ENCODE peak calls at places on chromosomes 13 and 19, in four cellular contexts. D is left cardiac atrium, N is pancreas, H is HTR-8/SVneo. C is an unnamed sample.

GRCh38 chr13:102405499-102406079 is 3.7 kb upstream of the FGF14 start:
- DNase-seq in N (no peak), H (no peak), D (no peak), C (no peak)

GRCh38 chr19:47613165-47614146 is 4.5 kb downstream of the BICRA start:
- DNase-seq in H (no peak), D (no peak), N (no peak), C (peak; percentile 74)

GRCh38 chr19:40219721-40220276 is 1.6 kb upstream of the TTC9B start:
- DNase-seq in D (no peak), H (peak; percentile 74), N (no peak), C (no peak)

GRCh38 chr19:45298264-45298663 is 24.4 kb downstream of the CKM start:
- DNase-seq in D (no peak), N (no peak), H (no peak), C (no peak)

GRCh38 chr19:2543463-2544442 is 67.8 kb downstream of the GADD45B start:
- DNase-seq in N (peak; percentile 98), H (peak; percentile 79), D (peak; percentile 97), C (peak; percentile 99)

GRCh38 chr19:32702010-32702409 is 10.4 kb downstream of the NUDT19 start:
- DNase-seq in D (no peak), H (no peak), N (no peak), C (no peak)

GRCh38 chr19:37698216-37698615 is 21.3 kb downstream of the ZNF607 start:
- DNase-seq in H (no peak), D (no peak), N (no peak), C (no peak)

GRCh38 chr13:112968910-112969691 is at the start of gene MCF2L:
- DNase-seq in D (peak; percentile 51), H (peak; percentile 45), N (peak; percentile 76), C (peak; percentile 51)

GRCh38 chr13:52599037-52599852 is 43.0 kb upstream of the HNRNPA1L2 start:
- DNase-seq in D (no peak), H (no peak), N (no peak), C (no peak)

GRCh38 chr19:10566658-10567410 is 1.0 kb upstream of the KRI1 start:
- DNase-seq in N (peak; percentile 83), D (peak; percentile 39), H (no peak), C (no peak)

GRCh38 chr19:19562665-19563347 is 24.7 kb downstream of the CILP2 start:
- DNase-seq in N (no peak), H (no peak), D (no peak), C (no peak)

GRCh38 chr19:18058208-18059009 is 28.3 kb downstream of the IL12RB1 start:
- DNase-seq in D (peak; percentile 83), H (peak; percentile 87), N (peak; percentile 91), C (peak; percentile 89)

GRCh38 chr13:80509264-80509663 is 168.3 kb upstream of the SPRY2 start:
- DNase-seq in D (no peak), H (no peak), N (no peak), C (no peak)

GRCh38 chr13:62875118-62875640 is 1459.5 kb upstream of the PCDH20 start:
- DNase-seq in N (no peak), D (no peak), H (no peak), C (no peak)

GRCh38 chr13:59690857-59691500 is 472.7 kb downstream of the DIAPH3 start:
- DNase-seq in N (no peak), H (no peak), D (no peak), C (no peak)

GRCh38 chr19:4337906-4338440 is 654 bp downstream of the STAP2 start:
- DNase-seq in D (no peak), N (no peak), H (no peak), C (no peak)

GRCh38 chr19:14265285-14266036 is 59.5 kb upstream of the ADGRL1 start:
- DNase-seq in N (peak; percentile 38), D (no peak), H (no peak), C (no peak)

GRCh38 chr19:29967623-29968022 is 25.6 kb downstream of the URI1 start:
- DNase-seq in N (no peak), H (no peak), D (no peak), C (no peak)

GRCh38 chr19:33325920-33326319 is 23.6 kb upstream of the CEBPA start:
- DNase-seq in N (no peak), H (no peak), D (peak; percentile 28), C (peak; percentile 93)

GRCh38 chr19:48176226-48176625 is 5.7 kb downstream of the ZSWIM9 start:
- DNase-seq in D (no peak), H (no peak), N (no peak), C (no peak)